ENCODE peak calls at places on chromosome 20, in six cellular contexts. O, Z, M, W, A and I are unnamed samples.

GRCh38 chr20:60694763-60695162 is 557.3 kb upstream of the CDH4 start:
- DNase-seq in O (no peak), M (no peak), Z (no peak), W (no peak), A (no peak), I (no peak)

GRCh38 chr20:3238616-3239025 is 369 bp downstream of the SLC4A11 start:
- DNase-seq in M (peak; percentile 77), A (no peak), O (no peak), W (no peak), Z (no peak), I (peak; percentile 69)

GRCh38 chr20:44698351-44698750 is 16.8 kb upstream of the CCN5 start:
- DNase-seq in O (no peak), M (no peak), Z (no peak), A (no peak), W (no peak), I (no peak)

GRCh38 chr20:19785173-19785799 is 27.2 kb downstream of the RIN2 start:
- DNase-seq in Z (no peak), A (no peak), O (no peak), W (no peak), M (no peak), I (no peak)

GRCh38 chr20:20364016-20364746 is 3.7 kb upstream of the INSM1 start:
- DNase-seq in Z (peak; percentile 84), A (no peak), W (no peak), O (no peak), M (peak; percentile 81), I (peak; percentile 70)

GRCh38 chr20:34980543-34981213 is 25.0 kb downstream of the MYH7B start:
- DNase-seq in Z (peak; percentile 49), A (no peak), M (peak; percentile 50), O (no peak), W (no peak), I (peak; percentile 51)

GRCh38 chr20:12965880-12966270 is 42.9 kb upstream of the SPTLC3 start:
- DNase-seq in A (no peak), W (no peak), O (no peak), Z (no peak), M (no peak), I (no peak)

GRCh38 chr20:17638835-17639407 is 43.1 kb downstream of the RRBP1 start:
- DNase-seq in Z (no peak), A (no peak), W (no peak), O (no peak), M (no peak), I (no peak)

GRCh38 chr20:50305636-50306477 is 115.2 kb downstream of the CEBPB start:
- DNase-seq in O (no peak), M (no peak), Z (no peak), W (peak; percentile 98), A (no peak), I (no peak)

GRCh38 chr20:57658447-57659130 is 38.4 kb upstream of the ZBP1 start:
- DNase-seq in Z (no peak), A (no peak), O (no peak), W (no peak), M (no peak), I (no peak)

GRCh38 chr20:56630086-56630493 is 984 bp downstream of the TFAP2C start:
- DNase-seq in O (no peak), A (peak; percentile 39), M (peak; percentile 91), Z (peak; percentile 91), W (no peak), I (peak; percentile 85)

GRCh38 chr20:41546535-41546934 is 71.6 kb downstream of the CHD6 start:
- DNase-seq in Z (no peak), A (no peak), M (no peak), W (no peak), O (no peak), I (no peak)

GRCh38 chr20:53981752-53982437 is 88.5 kb downstream of the BCAS1 start:
- DNase-seq in O (no peak), A (no peak), W (no peak), Z (no peak), M (no peak), I (no peak)

GRCh38 chr20:47825011-47825762 is 39.9 kb upstream of the SULF2 start:
- DNase-seq in Z (no peak), O (no peak), A (no peak), M (no peak), W (no peak), I (no peak)

GRCh38 chr20:32894711-32895355 is 36.1 kb downstream of the EFCAB8 start:
- DNase-seq in O (no peak), Z (no peak), A (no peak), M (no peak), W (no peak), I (no peak)

GRCh38 chr20:32891926-32892660 is 33.4 kb downstream of the EFCAB8 start:
- DNase-seq in M (no peak), W (no peak), A (no peak), Z (no peak), O (no peak), I (no peak)

GRCh38 chr20:32891491-32891890 is 32.8 kb downstream of the EFCAB8 start:
- DNase-seq in O (no peak), M (no peak), W (no peak), Z (no peak), A (no peak), I (no peak)

GRCh38 chr20:32893263-32893877 is 34.6 kb downstream of the EFCAB8 start:
- DNase-seq in M (no peak), Z (no peak), W (no peak), O (no peak), A (no peak), I (no peak)

GRCh38 chr20:32893878-32894483 is 35.3 kb downstream of the EFCAB8 start:
- DNase-seq in M (peak; percentile 90), O (no peak), W (peak; percentile 59), Z (peak; percentile 85), A (peak; percentile 66), I (peak; percentile 83)
- TF ChIP-seq CREB1 in M (no peak), O (no peak), W (no peak), Z (no peak), A (no peak), I (no peak)

GRCh38 chr20:21508230-21509078 is 5.4 kb downstream of the NKX2-2 start:
- DNase-seq in O (no peak), Z (peak; percentile 58), M (peak; percentile 43), W (no peak), A (no peak), I (no peak)
- TF ChIP-seq CREB1 in O (no peak), Z (no peak), M (no peak), W (no peak), A (no peak), I (no peak)

DNA sequence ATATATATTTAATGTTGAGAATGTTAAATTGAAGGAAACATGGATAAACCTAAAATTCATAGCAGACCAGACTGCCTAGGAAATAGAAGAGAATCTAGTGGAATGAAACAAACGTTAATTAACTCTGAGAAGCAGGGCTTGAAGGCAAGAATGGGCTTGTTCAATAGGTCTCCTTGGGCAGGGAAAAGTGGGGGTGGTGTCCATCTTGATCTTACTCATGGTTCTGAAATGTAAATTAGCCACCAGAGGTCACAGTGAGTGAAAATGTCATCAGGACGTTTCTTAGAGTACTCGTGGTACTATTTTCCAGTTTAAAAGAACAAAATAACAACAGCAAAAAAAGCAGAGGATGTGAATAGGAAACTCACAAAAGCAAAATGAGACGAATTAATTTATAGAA is 66.8 kb upstream of the BTBD3 start:
- DNase-seq in W (no peak), M (no peak), A (no peak), Z (no peak), O (no peak), I (no peak)
- TF ChIP-seq CREB1 in W (no peak), M (no peak), A (no peak), Z (no peak), O (no peak), I (no peak)

GRCh38 chr20:9300534-9300933 is 213.9 kb upstream of the LAMP5 start:
- DNase-seq in Z (no peak), A (no peak), O (no peak), M (no peak), W (peak; percentile 16), I (no peak)
- TF ChIP-seq CREB1 in Z (no peak), A (no peak), O (no peak), M (no peak), W (no peak), I (no peak)

GRCh38 chr20:24981750-24982149 is 10.8 kb downstream of the APMAP start:
- DNase-seq in M (no peak), W (no peak), A (no peak), O (no peak), Z (no peak), I (no peak)
- TF ChIP-seq CREB1 in M (no peak), W (no peak), A (no peak), O (no peak), Z (no peak), I (no peak)

GRCh38 chr20:2136275-2136674 is 34.6 kb downstream of the STK35 start:
- DNase-seq in Z (no peak), A (no peak), O (no peak), W (no peak), M (no peak), I (no peak)
- TF ChIP-seq CREB1 in Z (no peak), A (no peak), O (no peak), W (no peak), M (no peak), I (no peak)

GRCh38 chr20:63706027-63706695 is 1.6 kb downstream of the ARFRP1 start:
- DNase-seq in W (no peak), O (no peak), A (peak; percentile 3), M (no peak), Z (no peak), I (no peak)

GRCh38 chr20:63703976-63704748 is 3.6 kb downstream of the ARFRP1 start:
- DNase-seq in Z (no peak), M (no peak), O (no peak), W (no peak), A (peak; percentile 2), I (no peak)

GRCh38 chr20:63705232-63706026 is 2.3 kb downstream of the ARFRP1 start:
- DNase-seq in Z (no peak), W (no peak), A (no peak), M (no peak), O (no peak), I (no peak)

GRCh38 chr20:63703471-63703975 is 4.3 kb downstream of the ARFRP1 start:
- DNase-seq in M (no peak), Z (no peak), W (no peak), O (no peak), A (peak; percentile 9), I (no peak)

DNA sequence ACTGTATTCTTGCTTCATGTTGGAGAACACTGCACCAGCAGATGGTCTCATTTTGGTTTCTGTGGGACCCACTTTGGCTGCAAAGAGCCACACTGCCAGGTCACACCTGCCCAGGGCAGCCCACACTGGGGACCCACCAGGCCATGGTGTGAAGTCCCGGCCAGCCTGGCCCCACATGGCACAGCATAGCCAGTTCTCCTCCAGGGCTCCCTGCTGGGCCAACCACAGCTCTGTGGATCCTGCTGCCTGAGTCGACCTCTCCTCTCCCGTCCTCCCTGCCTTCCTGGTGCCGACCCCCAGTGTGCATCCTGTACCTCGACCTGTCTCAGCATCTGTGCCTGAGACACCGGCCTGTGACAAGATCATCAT is 3.0 kb downstream of the ARFRP1 start:
- DNase-seq in A (peak; percentile 3), Z (no peak), W (no peak), M (no peak), O (no peak), I (no peak)
- TF ChIP-seq CREB1 in A (no peak), Z (no peak), W (no peak), M (no peak), O (no peak), I (no peak)